ENCODE peak calls at places on chromosomes 16 and 17, in four cellular contexts. I is NCI-H345, D is AML-193, Y is fibroblast of villous mesenchyme. F is an unnamed sample.

GRCh38 chr17:75703591-75703990 is 17.7 kb upstream of the ITGB4 start:
- DNase-seq in Y (no peak), D (no peak), I (no peak), F (no peak)

GRCh38 chr16:47848481-47849109 is 307.2 kb downstream of the ABCC12 start:
- DNase-seq in I (peak), D (no peak), Y (no peak), F (no peak)

GRCh38 chr17:73998246-73999220 is 204.9 kb upstream of the RPL38 start:
- DNase-seq in D (peak), I (peak), Y (no peak), F (peak)

GRCh38 chr16:6008656-6009055 is 911.1 kb upstream of the EEF2KMT start:
- DNase-seq in Y (no peak), I (no peak), D (no peak), F (no peak)

GRCh38 chr17:40516581-40517285 is 15.3 kb upstream of the TNS4 start:
- DNase-seq in I (no peak), D (peak), Y (peak), F (no peak)

GRCh38 chr16:88888778-88889387 is 22.4 kb upstream of the PABPN1L start:
- DNase-seq in I (no peak), D (no peak), Y (no peak), F (no peak)

GRCh38 chr17:80747469-80747868 is 202.8 kb downstream of the RPTOR start:
- DNase-seq in I (no peak), Y (no peak), D (no peak), F (no peak)

GRCh38 chr17:35245196-35245486 is 2.3 kb downstream of the SLFN5 start:
- DNase-seq in I (no peak), Y (peak), D (no peak), F (no peak)

GRCh38 chr17:43676471-43676870 is 14.7 kb upstream of the MEOX1 start:
- DNase-seq in I (no peak), D (peak), Y (peak), F (no peak)

F was measured in NCI-H1417.